ENCODE peak calls at places on chromosomes 3 and 15, in five cellular contexts. One of them, this sample, is unnamed.
A peak's percentile ranks its signal among the peaks of the same experiment; 100 is the strongest.

GRCh38 chr3:123559040-123559861 is 25.6 kb downstream of the HACD2 start:
- DNase-seq in AG08396: peak; percentile 46
- DNase-seq in effector CD4-positive, alpha-beta T cell: peak; percentile 7
- DNase-seq in ELF-1: no peak
- DNase-seq in HFF-Myc: peak; percentile 19
- DNase-seq in this sample: peak; percentile 30

GRCh38 chr3:159911011-159911663 is 77.5 kb upstream of the IL12A start:
- DNase-seq in AG08396: peak; percentile 29
- DNase-seq in effector CD4-positive, alpha-beta T cell: no peak
- DNase-seq in ELF-1: no peak
- DNase-seq in HFF-Myc: no peak
- DNase-seq in this sample: peak; percentile 73

GRCh38 chr3:171781711-171782127 is 28.6 kb downstream of the PLD1 start:
- DNase-seq in AG08396: peak; percentile 40
- DNase-seq in effector CD4-positive, alpha-beta T cell: no peak
- DNase-seq in ELF-1: no peak
- DNase-seq in HFF-Myc: no peak
- DNase-seq in this sample: peak; percentile 96

GRCh38 chr15:72237286-72238224 is 6.6 kb upstream of the PKM start:
- DNase-seq in AG08396: peak; percentile 92
- DNase-seq in effector CD4-positive, alpha-beta T cell: peak; percentile 14
- DNase-seq in ELF-1: peak; percentile 83
- DNase-seq in HFF-Myc: peak; percentile 95
- DNase-seq in this sample: peak; percentile 95

GRCh38 chr3:66816110-66816761 is 181.9 kb upstream of the KBTBD8 start:
- DNase-seq in AG08396: peak; percentile 33
- DNase-seq in effector CD4-positive, alpha-beta T cell: no peak
- DNase-seq in ELF-1: peak; percentile 30
- DNase-seq in HFF-Myc: peak; percentile 53
- DNase-seq in this sample: peak; percentile 34

GRCh38 chr3:194806991-194807685 is 121.5 kb downstream of the FAM43A start:
- DNase-seq in AG08396: no peak
- DNase-seq in effector CD4-positive, alpha-beta T cell: no peak
- DNase-seq in ELF-1: no peak
- DNase-seq in HFF-Myc: no peak
- DNase-seq in this sample: peak; percentile 93

GRCh38 chr3:16338124-16338523 is 73.1 kb downstream of the OXNAD1 start:
- DNase-seq in AG08396: no peak
- DNase-seq in effector CD4-positive, alpha-beta T cell: peak; percentile 17
- DNase-seq in ELF-1: no peak
- DNase-seq in HFF-Myc: no peak
- DNase-seq in this sample: no peak

GRCh38 chr3:110608566-110608965 is 463.1 kb upstream of the NECTIN3 start:
- DNase-seq in AG08396: no peak
- DNase-seq in effector CD4-positive, alpha-beta T cell: no peak
- DNase-seq in ELF-1: no peak
- DNase-seq in HFF-Myc: no peak
- DNase-seq in this sample: peak; percentile 23

GRCh38 chr3:13023251-13024055 is 49.8 kb downstream of the IQSEC1 start:
- DNase-seq in AG08396: no peak
- DNase-seq in effector CD4-positive, alpha-beta T cell: no peak
- DNase-seq in ELF-1: peak; percentile 23
- DNase-seq in HFF-Myc: no peak
- DNase-seq in this sample: no peak

GRCh38 chr15:69887553-69887952 is 210.2 kb downstream of the TLE3 start:
- DNase-seq in AG08396: no peak
- DNase-seq in effector CD4-positive, alpha-beta T cell: no peak
- DNase-seq in ELF-1: no peak
- DNase-seq in HFF-Myc: no peak
- DNase-seq in this sample: no peak

GRCh38 chr3:182768413-182768812 is 24.9 kb upstream of the ATP11B start:
- DNase-seq in AG08396: no peak
- DNase-seq in effector CD4-positive, alpha-beta T cell: no peak
- DNase-seq in ELF-1: no peak
- DNase-seq in HFF-Myc: no peak
- DNase-seq in this sample: no peak

This sample was measured in foreskin melanocyte.